ENCODE peak calls at places on chromosomes 11 and 22, in six cellular contexts. P, F, J, M, X and Q are unnamed samples.

GRCh38 chr22:44268431-44269116 is 44.2 kb downstream of the SHISAL1 start:
- DNase-seq in P (no peak), F (no peak), J (no peak), M (no peak), X (no peak), Q (no peak)

GRCh38 chr11:29312817-29313216 is 704.0 kb downstream of the KCNA4 start:
- DNase-seq in P (no peak), F (no peak), J (no peak), M (no peak), X (no peak), Q (no peak)

GRCh38 chr11:94068764-94069163 is 47.6 kb downstream of the HEPHL1 start:
- DNase-seq in P (no peak), F (no peak), J (no peak), M (no peak), X (no peak), Q (no peak)

GRCh38 chr22:36148411-36148810 is 12.1 kb downstream of the APOL3 start:
- DNase-seq in P (no peak), F (no peak), J (no peak), M (no peak), X (no peak), Q (no peak)

GRCh38 chr22:26174280-26174679 is 5.0 kb downstream of the SEZ6L start:
- DNase-seq in P (no peak), F (peak; percentile 54), J (no peak), M (no peak), X (peak; percentile 3), Q (peak; percentile 37)

GRCh38 chr11:126307706-126308105 is 3.8 kb downstream of the DCPS start:
- DNase-seq in P (peak; percentile 15), F (peak; percentile 49), J (peak; percentile 13), M (no peak), X (peak; percentile 40), Q (peak; percentile 82)

GRCh38 chr22:20580611-20581502 is 73.4 kb downstream of the MED15 start:
- DNase-seq in P (no peak), F (no peak), J (no peak), M (no peak), X (no peak), Q (no peak)

GRCh38 chr11:9529333-9529648 is 44.2 kb upstream of the WEE1 start:
- DNase-seq in P (peak; percentile 37), F (no peak), J (no peak), M (no peak), X (no peak), Q (no peak)

GRCh38 chr11:102560555-102561011 is 30.0 kb upstream of the MMP7 start:
- DNase-seq in P (no peak), F (no peak), J (no peak), M (no peak), X (no peak), Q (peak; percentile 46)

GRCh38 chr22:42913874-42914510 is 56.9 kb upstream of the ARFGAP3 start:
- DNase-seq in P (no peak), F (no peak), J (no peak), M (no peak), X (no peak), Q (no peak)